ENCODE peak calls at places on chromosome 6, in ten cellular contexts. M, G, K, I, U, A, D, T, H and F are unnamed samples.

GRCh38 chr6:98014791-98015201 is 731.8 kb upstream of the MMS22L start:
- DNase-seq in K (no peak), M (no peak), G (no peak), A (no peak), U (no peak), D (no peak), I (no peak), H (no peak), T (no peak), F (no peak)

GRCh38 chr6:130447374-130447773 is 81.6 kb downstream of the TMEM200A start:
- DNase-seq in A (no peak), U (no peak), I (no peak), K (no peak), M (no peak), G (no peak), D (no peak), T (no peak), H (no peak), F (no peak)

GRCh38 chr6:158766621-158767435 is 52.3 kb downstream of the EZR start:
- DNase-seq in I (no peak), M (no peak), K (no peak), A (no peak), U (no peak), H (no peak), D (no peak), G (no peak), T (no peak), F (peak)

GRCh38 chr6:116392158-116393032 is 21.6 kb downstream of the DSE start:
- DNase-seq in M (no peak), H (no peak), I (no peak), D (no peak), T (no peak), G (no peak), U (no peak), K (peak), A (no peak), F (no peak)

GRCh38 chr6:42783177-42783875 is 1.5 kb downstream of the BICRAL start:
- DNase-seq in H (no peak), G (peak), K (peak), D (no peak), A (no peak), T (peak), U (peak), M (peak), I (no peak), F (peak)

GRCh38 chr6:30926644-30927043 is 5.3 kb downstream of the SFTA2 start:
- DNase-seq in D (no peak), G (peak), M (no peak), H (no peak), T (no peak), U (no peak), A (no peak), I (no peak), K (no peak), F (no peak)

GRCh38 chr6:85537055-85537494 is 56.6 kb downstream of the SNX14 start:
- DNase-seq in U (no peak), I (no peak), D (no peak), H (no peak), T (no peak), G (no peak), A (no peak), M (no peak), K (no peak), F (no peak)

GRCh38 chr6:52503344-52503747 is 73.5 kb downstream of the TRAM2 start:
- DNase-seq in D (no peak), M (no peak), K (no peak), G (no peak), T (no peak), I (no peak), A (no peak), H (no peak), U (no peak), F (no peak)

GRCh38 chr6:42790549-42791181 is 8.8 kb downstream of the BICRAL start:
- DNase-seq in M (no peak), U (no peak), G (no peak), D (no peak), T (no peak), K (no peak), I (no peak), A (no peak), H (no peak), F (no peak)

GRCh38 chr6:151436814-151437213 is 15.1 kb downstream of the RMND1 start:
- DNase-seq in G (no peak), K (no peak), H (no peak), D (no peak), I (no peak), A (peak), T (no peak), U (no peak), M (no peak), F (no peak)

GRCh38 chr6:33235221-33235634 is 26.9 kb downstream of the RING1 start:
- DNase-seq in U (no peak), K (no peak), D (no peak), M (no peak), A (no peak), H (no peak), I (no peak), T (no peak), G (no peak), F (no peak)

GRCh38 chr6:125835221-125835744 is 44.5 kb downstream of the NCOA7 start:
- DNase-seq in D (no peak), T (no peak), I (peak), K (no peak), G (no peak), A (peak), U (no peak), H (no peak), M (no peak), F (no peak)

GRCh38 chr6:148295261-148295887 is 47.3 kb upstream of the SASH1 start:
- DNase-seq in G (no peak), U (no peak), M (no peak), T (no peak), I (no peak), K (no peak), A (no peak), H (no peak), D (no peak), F (no peak)

GRCh38 chr6:41643899-41644269 is 5.6 kb downstream of the MDFI start:
- DNase-seq in G (no peak), D (no peak), I (no peak), T (no peak), K (no peak), M (no peak), H (no peak), A (no peak), U (no peak), F (no peak)

GRCh38 chr6:220736-221475 is 71.4 kb upstream of the DUSP22 start:
- DNase-seq in H (no peak), T (no peak), U (peak), K (no peak), M (no peak), A (no peak), D (no peak), I (no peak), G (no peak), F (no peak)

GRCh38 chr6:18978330-18979128 is 591.4 kb downstream of the RNF144B start:
- DNase-seq in I (no peak), T (no peak), K (no peak), A (no peak), M (no peak), H (no peak), U (no peak), G (no peak), D (no peak), F (no peak)

GRCh38 chr6:40471243-40471642 is 115.9 kb downstream of the LRFN2 start:
- DNase-seq in M (no peak), I (no peak), T (no peak), K (no peak), G (no peak), A (no peak), U (no peak), H (no peak), D (no peak), F (no peak)

GRCh38 chr6:128519132-128519930 is 1.1 kb downstream of the PTPRK start:
- DNase-seq in D (no peak), M (no peak), A (no peak), I (no peak), G (peak), H (no peak), K (no peak), T (peak), U (no peak), F (peak)

GRCh38 chr6:88177961-88178464 is 11.9 kb upstream of the CNR1 start:
- DNase-seq in M (no peak), D (no peak), I (no peak), T (no peak), H (no peak), A (no peak), U (no peak), G (no peak), K (no peak), F (no peak)